ENCODE peak calls at places on chromosomes 11 and 22, in eight cellular contexts. E is WERI-Rb-1; R is cardiac muscle cell; N is GM12878; U is dorsolateral prefrontal cortex; Z is endodermal cell; P is right lobe of liver; H is CD8-positive, alpha-beta T cell. A is an unnamed sample.

GRCh38 chr11:100687032-100687629 is at the start of gene ARHGAP42:
- DNase-seq in E (peak), R (peak), N (no peak), U (peak), Z (peak), P (peak), H (no peak), A (peak)

GRCh38 chr11:18394928-18395734 is 768 bp downstream of the LDHA start:
- DNase-seq in E (peak), R (peak), N (no peak), U (no peak), Z (peak), P (no peak), H (peak), A (no peak)

GRCh38 chr11:15171956-15172355 is 57.2 kb downstream of the INSC start:
- DNase-seq in E (no peak), R (no peak), N (no peak), U (no peak), Z (peak), P (no peak), H (no peak), A (no peak)

GRCh38 chr22:28241637-28242290 is 322.7 kb upstream of the PITPNB start:
- DNase-seq in E (no peak), R (no peak), N (no peak), U (no peak), Z (no peak), P (no peak), H (no peak), A (no peak)

GRCh38 chr11:5232150-5232549 is 2.1 kb downstream of the HBD start:
- DNase-seq in E (no peak), R (no peak), N (no peak), U (no peak), Z (no peak), P (no peak), H (no peak), A (no peak)

GRCh38 chr11:118790357-118791014 is 478 bp downstream of the DDX6 start:
- DNase-seq in E (peak), R (peak), N (peak), U (peak), Z (peak), P (peak), H (peak), A (peak)

GRCh38 chr22:22884888-22885840 is 2.5 kb upstream of the IGLL5 start:
- DNase-seq in E (no peak), R (no peak), N (no peak), U (no peak), Z (peak), P (no peak), H (no peak), A (no peak)

GRCh38 chr11:15774021-15774862 is 582.1 kb downstream of the SOX6 start:
- DNase-seq in E (no peak), R (no peak), N (no peak), U (no peak), Z (no peak), P (no peak), H (no peak), A (no peak)

GRCh38 chr11:94581926-94582325 is 14.8 kb downstream of the PIWIL4 start:
- DNase-seq in E (peak), R (no peak), N (no peak), U (no peak), Z (no peak), P (no peak), H (no peak), A (no peak)

GRCh38 chr11:68038226-68038717 is 553 bp upstream of the TCIRG1 start:
- DNase-seq in E (peak), R (peak), N (no peak), U (no peak), Z (peak), P (peak), H (no peak), A (no peak)

GRCh38 chr22:19478466-19479357 is at the start of gene UFD1:
- DNase-seq in E (peak), R (peak), N (no peak), U (peak), Z (peak), P (peak), H (peak), A (peak)

GRCh38 chr11:101866619-101867491 is 48.0 kb upstream of the CEP126 start:
- DNase-seq in E (no peak), R (no peak), N (no peak), U (no peak), Z (no peak), P (no peak), H (no peak), A (no peak)

GRCh38 chr11:102733232-102733875 is 8.6 kb upstream of the MMP8 start:
- DNase-seq in E (peak), R (peak), N (no peak), U (no peak), Z (peak), P (peak), H (no peak), A (peak)

GRCh38 chr22:37547249-37547741 is 13.0 kb upstream of the CDC42EP1 start:
- DNase-seq in E (no peak), R (no peak), N (no peak), U (no peak), Z (peak), P (no peak), H (no peak), A (no peak)

GRCh38 chr11:118305726-118306125 is 1.2 kb downstream of the CD3E start:
- DNase-seq in E (no peak), R (no peak), N (no peak), U (no peak), Z (no peak), P (no peak), H (peak), A (no peak)

GRCh38 chr22:36732609-36733008 is 29.1 kb upstream of the CACNG2 start:
- DNase-seq in E (no peak), R (no peak), N (no peak), U (no peak), Z (peak), P (no peak), H (no peak), A (no peak)

GRCh38 chr11:25838918-25839611 is 492.9 kb upstream of the ANO3 start:
- DNase-seq in E (no peak), R (no peak), N (no peak), U (no peak), Z (no peak), P (no peak), H (no peak), A (no peak)

GRCh38 chr11:30503156-30503555 is 83.0 kb downstream of the MPPED2 start:
- DNase-seq in E (no peak), R (no peak), N (no peak), U (no peak), Z (no peak), P (no peak), H (no peak), A (no peak)

GRCh38 chr11:47551086-47551485 is 1.8 kb downstream of the CELF1 start:
- DNase-seq in E (no peak), R (peak), N (no peak), U (no peak), Z (no peak), P (no peak), H (no peak), A (no peak)

GRCh38 chr11:57639321-57640067 is 10.2 kb downstream of the YPEL4 start:
- DNase-seq in E (no peak), R (peak), N (no peak), U (no peak), Z (peak), P (peak), H (no peak), A (no peak)

GRCh38 chr11:86940122-86940777 is 14.9 kb downstream of the FZD4 start:
- DNase-seq in E (no peak), R (peak), N (no peak), U (no peak), Z (peak), P (no peak), H (no peak), A (no peak)

GRCh38 chr11:98736813-98737212 is 283.9 kb upstream of the CNTN5 start:
- DNase-seq in E (no peak), R (no peak), N (no peak), U (no peak), Z (peak), P (no peak), H (no peak), A (no peak)

GRCh38 chr22:36197601-36198146 is 3.9 kb downstream of the APOL4 start:
- DNase-seq in E (peak), R (peak), N (no peak), U (no peak), Z (peak), P (no peak), H (no peak), A (no peak)

GRCh38 chr11:77066229-77067023 is at the start of gene CAPN5:
- DNase-seq in E (peak), R (peak), N (no peak), U (peak), Z (peak), P (peak), H (peak), A (peak)

DNA sequence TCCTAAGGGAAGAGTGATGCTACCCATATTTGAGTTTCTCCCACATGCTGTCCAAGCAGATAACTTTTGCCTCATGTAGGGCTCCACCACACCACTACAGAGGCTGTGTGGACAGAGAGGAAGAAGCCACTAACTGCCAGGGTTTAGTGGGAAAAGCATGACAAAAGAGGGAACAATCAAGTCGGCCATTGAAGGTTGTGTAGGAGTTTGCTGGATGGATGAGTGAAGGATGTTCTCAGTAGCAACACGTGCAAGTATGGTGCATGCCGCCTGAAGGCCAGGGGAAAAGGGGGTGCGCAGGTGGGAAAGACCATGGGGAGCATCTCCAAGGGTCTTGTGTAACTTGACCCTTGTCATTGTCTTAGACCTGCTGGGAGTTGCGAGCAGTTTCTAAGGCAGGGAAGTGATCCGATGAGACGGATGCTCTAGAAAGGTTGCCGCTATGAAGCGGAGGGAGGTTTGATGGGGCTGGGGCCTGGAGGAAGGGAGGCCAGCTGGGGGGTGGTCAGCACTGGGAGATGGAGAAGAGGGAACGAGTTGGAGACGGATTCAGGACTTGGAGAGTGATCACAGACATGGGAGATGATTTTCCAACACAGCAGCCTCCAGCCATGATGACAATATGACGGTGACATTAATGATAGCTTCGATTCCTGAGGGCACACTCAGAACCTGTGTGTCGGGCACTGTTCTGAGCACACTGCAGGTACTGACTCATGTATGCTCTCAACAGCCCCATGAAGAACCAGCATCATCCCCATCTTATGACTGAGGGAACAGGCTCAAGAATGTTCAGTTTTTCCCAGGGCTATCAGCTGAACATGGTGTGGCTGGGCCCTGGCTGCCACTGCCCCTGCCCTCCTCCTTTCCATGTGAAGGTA is 53.7 kb downstream of the CD6 start:
- DNase-seq in E (no peak), R (no peak), N (no peak), U (no peak), Z (no peak), P (no peak), H (no peak), A (no peak)
- H3K27ac ChIP-seq in E (no peak), R (no peak), N (no peak), U (no peak), Z (no peak), P (no peak), H (peak), A (no peak)

DNA sequence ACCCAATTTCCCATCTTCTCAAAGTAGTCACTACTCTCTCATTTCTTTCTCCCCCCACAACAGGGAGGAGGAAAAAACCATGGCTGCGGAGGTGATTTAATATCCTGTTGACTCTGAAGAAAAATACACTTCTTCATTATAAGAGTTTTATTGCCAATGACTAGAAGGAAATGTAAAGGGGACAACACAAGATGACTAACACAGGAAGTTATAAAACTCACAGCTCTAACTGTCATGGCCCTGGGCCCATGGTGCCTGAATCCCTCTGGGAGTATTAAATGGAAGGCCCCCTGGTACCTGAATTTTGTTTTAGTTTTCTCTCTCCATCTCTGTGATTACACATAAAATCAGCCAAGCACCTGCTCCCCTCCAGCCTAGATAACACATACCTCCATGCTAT is 352.8 kb upstream of the FAT3 start:
- DNase-seq in E (no peak), R (no peak), N (no peak), U (no peak), Z (no peak), P (no peak), H (no peak), A (no peak)
- H3K27ac ChIP-seq in E (no peak), R (peak), N (no peak), U (no peak), Z (no peak), P (no peak), H (no peak), A (no peak)

GRCh38 chr22:30416403-30416802 is 9.2 kb upstream of the MTFP1 start:
- DNase-seq in E (no peak), R (no peak), N (no peak), U (no peak), Z (no peak), P (no peak), H (no peak), A (no peak)
- H3K27ac ChIP-seq in E (no peak), R (no peak), N (no peak), U (peak), Z (no peak), P (peak), H (no peak), A (no peak)

GRCh38 chr22:39952347-39952746 is 7.8 kb upstream of the TMA7B start:
- DNase-seq in E (no peak), R (no peak), N (no peak), U (no peak), Z (no peak), P (no peak), H (no peak), A (no peak)
- H3K27ac ChIP-seq in E (no peak), R (no peak), N (no peak), U (no peak), Z (no peak), P (no peak), H (peak), A (no peak)

GRCh38 chr11:73542175-73542574 is 55.7 kb downstream of the FAM168A start:
- DNase-seq in E (no peak), R (no peak), N (no peak), U (no peak), Z (no peak), P (no peak), H (no peak), A (no peak)

GRCh38 chr11:73538381-73538872 is 59.5 kb downstream of the FAM168A start:
- DNase-seq in E (no peak), R (no peak), N (peak), U (no peak), Z (no peak), P (no peak), H (no peak), A (no peak)

DNA sequence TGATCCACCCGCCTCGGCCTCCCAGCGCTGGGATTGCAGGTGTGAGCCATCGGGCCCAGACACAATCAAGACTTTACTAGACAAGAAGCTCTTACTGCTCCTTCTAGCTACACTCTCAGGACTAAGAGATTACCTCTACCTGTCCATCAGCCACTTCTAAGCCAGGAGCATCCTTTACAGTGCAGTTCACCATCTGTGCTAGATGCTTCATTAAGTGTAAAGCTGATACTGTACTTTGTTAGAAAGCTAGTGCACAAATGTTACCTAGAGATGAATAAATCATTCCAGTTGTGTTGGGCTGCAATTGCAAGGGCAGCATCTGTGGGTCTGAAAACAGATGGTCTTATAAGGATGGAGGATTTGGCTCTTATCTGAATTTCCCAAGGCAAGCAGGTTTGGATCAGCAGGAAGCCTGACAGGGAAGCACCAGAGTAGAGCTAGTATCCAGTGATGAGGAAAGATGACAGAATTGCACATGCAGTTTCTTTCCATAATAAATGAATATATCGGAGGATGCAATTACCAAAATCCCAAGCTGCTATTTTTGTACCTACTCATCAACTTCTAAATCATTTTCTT is 58.3 kb downstream of the FAM168A start:
- DNase-seq in E (peak), R (no peak), N (no peak), U (no peak), Z (no peak), P (no peak), H (no peak), A (no peak)
- H3K27ac ChIP-seq in E (peak), R (no peak), N (no peak), U (no peak), Z (no peak), P (no peak), H (no peak), A (no peak)

GRCh38 chr11:44015624-44016007 is 32.2 kb upstream of the ACCSL start:
- DNase-seq in E (no peak), R (no peak), N (no peak), U (no peak), Z (no peak), P (no peak), H (no peak), A (no peak)

GRCh38 chr11:44018127-44018521 is 29.7 kb upstream of the ACCSL start:
- DNase-seq in E (no peak), R (no peak), N (no peak), U (no peak), Z (no peak), P (peak), H (no peak), A (no peak)

GRCh38 chr11:44016129-44016528 is 31.7 kb upstream of the ACCSL start:
- DNase-seq in E (peak), R (no peak), N (no peak), U (peak), Z (no peak), P (no peak), H (no peak), A (no peak)

GRCh38 chr11:44017443-44018126 is 30.2 kb upstream of the ACCSL start:
- DNase-seq in E (no peak), R (no peak), N (no peak), U (no peak), Z (no peak), P (no peak), H (no peak), A (no peak)

GRCh38 chr11:44016546-44017442 is 31.0 kb upstream of the ACCSL start:
- DNase-seq in E (no peak), R (no peak), N (no peak), U (no peak), Z (no peak), P (no peak), H (no peak), A (no peak)
- H3K27ac ChIP-seq in E (no peak), R (no peak), N (no peak), U (no peak), Z (no peak), P (no peak), H (no peak), A (no peak)

GRCh38 chr11:35391922-35392813 is 27.2 kb downstream of the SLC1A2 start:
- DNase-seq in E (peak), R (peak), N (peak), U (peak), Z (peak), P (peak), H (peak), A (peak)
- H3K27ac ChIP-seq in E (no peak), R (no peak), N (no peak), U (peak), Z (no peak), P (peak), H (no peak), A (no peak)

A was measured in lung.